ENCODE peak calls at places on chromosomes 7 and 10, in five cellular contexts. One of them, this sample, is unnamed.

GRCh38 chr10:8326702-8327423 is 272.4 kb downstream of the GATA3 start:
- DNase-seq in stimulated activated CD8-positive, alpha-beta memory T cell treated with anti-CD3 and anti-CD28 coated beads, Interleukin-7, amount 100 ng/mL, for 4 hours: no peak
- DNase-seq in mesenteric fat pad: no peak
- DNase-seq in activated CD8-positive, alpha-beta T cell treated with anti-CD3 and anti-CD28 coated beads, Interleukin-2, amount 10 ng/mL, durations not matched to agents 7 days and 5 days: no peak
- DNase-seq in hippocampal formation: no peak
- DNase-seq in this sample: no peak

GRCh38 chr10:98460837-98461499 is 14.2 kb upstream of the HPS1 start:
- DNase-seq in stimulated activated CD8-positive, alpha-beta memory T cell treated with anti-CD3 and anti-CD28 coated beads, Interleukin-7, amount 100 ng/mL, for 4 hours: no peak
- DNase-seq in mesenteric fat pad: no peak
- DNase-seq in hippocampal formation: no peak
- DNase-seq in activated CD8-positive, alpha-beta T cell treated with anti-CD3 and anti-CD28 coated beads, Interleukin-2, amount 10 ng/mL, durations not matched to agents 7 days and 5 days: no peak
- DNase-seq in this sample: no peak

GRCh38 chr10:132397036-132397541 is at the start of gene PWWP2B:
- DNase-seq in hippocampal formation: no peak
- DNase-seq in mesenteric fat pad: no peak
- DNase-seq in activated CD8-positive, alpha-beta T cell treated with anti-CD3 and anti-CD28 coated beads, Interleukin-2, amount 10 ng/mL, durations not matched to agents 7 days and 5 days: peak
- DNase-seq in stimulated activated CD8-positive, alpha-beta memory T cell treated with anti-CD3 and anti-CD28 coated beads, Interleukin-7, amount 100 ng/mL, for 4 hours: peak
- DNase-seq in this sample: no peak

GRCh38 chr10:132443605-132443997 is 46.6 kb downstream of the PWWP2B start:
- DNase-seq in activated CD8-positive, alpha-beta T cell treated with anti-CD3 and anti-CD28 coated beads, Interleukin-2, amount 10 ng/mL, durations not matched to agents 7 days and 5 days: peak
- DNase-seq in hippocampal formation: no peak
- DNase-seq in stimulated activated CD8-positive, alpha-beta memory T cell treated with anti-CD3 and anti-CD28 coated beads, Interleukin-7, amount 100 ng/mL, for 4 hours: peak
- DNase-seq in mesenteric fat pad: no peak
- DNase-seq in this sample: no peak

GRCh38 chr10:633279-634245 is 55.9 kb downstream of the DIP2C start:
- DNase-seq in mesenteric fat pad: peak
- DNase-seq in hippocampal formation: no peak
- DNase-seq in stimulated activated CD8-positive, alpha-beta memory T cell treated with anti-CD3 and anti-CD28 coated beads, Interleukin-7, amount 100 ng/mL, for 4 hours: no peak
- DNase-seq in activated CD8-positive, alpha-beta T cell treated with anti-CD3 and anti-CD28 coated beads, Interleukin-2, amount 10 ng/mL, durations not matched to agents 7 days and 5 days: no peak
- DNase-seq in this sample: no peak

GRCh38 chr10:74320026-74320425 is 169.0 kb downstream of the ADK start:
- DNase-seq in activated CD8-positive, alpha-beta T cell treated with anti-CD3 and anti-CD28 coated beads, Interleukin-2, amount 10 ng/mL, durations not matched to agents 7 days and 5 days: no peak
- DNase-seq in stimulated activated CD8-positive, alpha-beta memory T cell treated with anti-CD3 and anti-CD28 coated beads, Interleukin-7, amount 100 ng/mL, for 4 hours: no peak
- DNase-seq in hippocampal formation: no peak
- DNase-seq in mesenteric fat pad: no peak
- DNase-seq in this sample: no peak

GRCh38 chr10:119316729-119317097 is 109.3 kb downstream of the GRK5 start:
- DNase-seq in mesenteric fat pad: no peak
- DNase-seq in activated CD8-positive, alpha-beta T cell treated with anti-CD3 and anti-CD28 coated beads, Interleukin-2, amount 10 ng/mL, durations not matched to agents 7 days and 5 days: no peak
- DNase-seq in stimulated activated CD8-positive, alpha-beta memory T cell treated with anti-CD3 and anti-CD28 coated beads, Interleukin-7, amount 100 ng/mL, for 4 hours: no peak
- DNase-seq in hippocampal formation: no peak
- DNase-seq in this sample: no peak

GRCh38 chr10:30437039-30437781 is 3.2 kb downstream of the MAP3K8 start:
- DNase-seq in mesenteric fat pad: no peak
- DNase-seq in hippocampal formation: no peak
- DNase-seq in activated CD8-positive, alpha-beta T cell treated with anti-CD3 and anti-CD28 coated beads, Interleukin-2, amount 10 ng/mL, durations not matched to agents 7 days and 5 days: peak
- DNase-seq in stimulated activated CD8-positive, alpha-beta memory T cell treated with anti-CD3 and anti-CD28 coated beads, Interleukin-7, amount 100 ng/mL, for 4 hours: no peak
- DNase-seq in this sample: no peak

GRCh38 chr10:118407026-118407425 is 64.9 kb upstream of the FAM204A start:
- DNase-seq in mesenteric fat pad: no peak
- DNase-seq in stimulated activated CD8-positive, alpha-beta memory T cell treated with anti-CD3 and anti-CD28 coated beads, Interleukin-7, amount 100 ng/mL, for 4 hours: no peak
- DNase-seq in activated CD8-positive, alpha-beta T cell treated with anti-CD3 and anti-CD28 coated beads, Interleukin-2, amount 10 ng/mL, durations not matched to agents 7 days and 5 days: no peak
- DNase-seq in hippocampal formation: no peak
- DNase-seq in this sample: no peak

GRCh38 chr7:30348083-30348560 is 63.7 kb downstream of the ZNRF2 start:
- DNase-seq in stimulated activated CD8-positive, alpha-beta memory T cell treated with anti-CD3 and anti-CD28 coated beads, Interleukin-7, amount 100 ng/mL, for 4 hours: peak
- DNase-seq in hippocampal formation: no peak
- DNase-seq in mesenteric fat pad: no peak
- DNase-seq in activated CD8-positive, alpha-beta T cell treated with anti-CD3 and anti-CD28 coated beads, Interleukin-2, amount 10 ng/mL, durations not matched to agents 7 days and 5 days: peak
- DNase-seq in this sample: no peak

This sample was measured in osteocyte.